ENCODE peak calls at places on chromosomes 4 and X, in nine cellular contexts. Y is H9; G is lower lobe of right lung; R is A549; D is heart left ventricle; H is AG04450; L is right atrium auricular region; B is CD4-positive, alpha-beta T cell; O is spleen. S is an unnamed sample. For H3K9me3, the result is how much of the 10 kb centered on the place peaks cover.

GRCh38 chrX:21907250-21907649 is 33.3 kb upstream of the SMS start:
- DNase-seq in L (no peak), O (no peak), B (no peak), H (no peak), G (no peak), D (no peak), Y (no peak), R (no peak), S (no peak)

GRCh38 chr4:2825740-2826139 is 17.9 kb upstream of the ADD1 start:
- DNase-seq in O (no peak), R (no peak), Y (no peak), L (no peak), B (no peak), H (no peak), G (peak), D (peak), S (peak)

GRCh38 chrX:41259516-41259915 is 74.4 kb upstream of the DDX3X start:
- DNase-seq in D (no peak), G (no peak), O (no peak), R (no peak), Y (peak), L (no peak), H (no peak), B (no peak), S (peak)

GRCh38 chrX:1524874-1525582 is 12.0 kb downstream of the P2RY8 start:
- DNase-seq in D (no peak), O (no peak), L (peak), Y (no peak), H (no peak), G (no peak), R (no peak), B (no peak), S (no peak)

GRCh38 chrX:8743126-8743732 is 11.3 kb upstream of the ANOS1 start:
- DNase-seq in R (peak), D (peak), G (peak), B (peak), L (no peak), Y (peak), H (no peak), O (peak), S (peak)

GRCh38 chr4:78441786-78442185 is 109.8 kb upstream of the ANXA3 start:
- DNase-seq in L (no peak), R (no peak), G (no peak), D (no peak), Y (no peak), H (no peak), B (no peak), O (no peak), S (no peak)

GRCh38 chr4:169014581-169014980 is 4.5 kb upstream of the CBR4 start:
- DNase-seq in R (peak), Y (no peak), B (no peak), D (no peak), H (no peak), L (no peak), G (no peak), O (no peak), S (no peak)

GRCh38 chr4:119314356-119314755 is 7.6 kb downstream of the FABP2 start:
- DNase-seq in O (no peak), B (no peak), D (no peak), L (no peak), G (no peak), H (no peak), Y (no peak), R (peak), S (no peak)

GRCh38 chr4:79334783-79335182 is 8.9 kb upstream of the NAA11 start:
- DNase-seq in R (no peak), B (no peak), Y (no peak), D (no peak), G (no peak), L (no peak), O (no peak), H (no peak), S (no peak)

GRCh38 chrX:129779747-129780146 is at the start of gene SASH3:
- DNase-seq in O (peak), R (no peak), L (no peak), H (no peak), B (peak), D (peak), G (peak), Y (no peak), S (peak)

GRCh38 chr4:7908668-7909067 is 31.0 kb downstream of the AFAP1 start:
- DNase-seq in B (no peak), D (no peak), G (no peak), Y (no peak), H (no peak), R (no peak), L (peak), O (no peak), S (no peak)

GRCh38 chrX:44897539-44897938 is 24.6 kb downstream of the KDM6A start:
- DNase-seq in L (no peak), O (no peak), R (no peak), G (no peak), H (no peak), B (no peak), Y (no peak), D (no peak), S (no peak)

GRCh38 chr4:168484626-168485025 is 4.3 kb upstream of the DDX60L start:
- DNase-seq in R (no peak), G (no peak), D (no peak), B (no peak), O (no peak), H (peak), L (no peak), Y (no peak), S (no peak)

GRCh38 chr4:147780137-147780777 is 48.4 kb downstream of the ARHGAP10 start:
- DNase-seq in R (no peak), O (no peak), D (no peak), Y (no peak), H (no peak), L (no peak), G (peak), B (no peak), S (peak)

GRCh38 chrX:49230500-49231232 is 2.5 kb downstream of the CACNA1F start:
- DNase-seq in Y (peak), B (peak), O (peak), L (peak), H (no peak), R (no peak), D (peak), G (peak), S (peak)

GRCh38 chrX:39816871-39817731 is 280.7 kb downstream of the BCOR start:
- DNase-seq in B (no peak), Y (peak), R (no peak), D (no peak), O (peak), G (no peak), H (no peak), L (no peak), S (no peak)

GRCh38 chrX:6777211-6778002 is 242.5 kb upstream of the VCX3A start:
- DNase-seq in Y (no peak), L (no peak), H (no peak), G (no peak), R (no peak), D (no peak), B (no peak), O (no peak), S (no peak)

GRCh38 chr4:96139251-96139929 is 299.5 kb downstream of the PDHA2 start:
- DNase-seq in L (no peak), B (no peak), H (no peak), G (peak), R (no peak), O (no peak), Y (no peak), D (no peak), S (no peak)

GRCh38 chrX:2502668-2503519 is 2.1 kb upstream of the DHRSX start:
- DNase-seq in G (no peak), O (peak), B (no peak), H (no peak), Y (no peak), L (no peak), R (peak), D (no peak), S (peak)

DNA sequence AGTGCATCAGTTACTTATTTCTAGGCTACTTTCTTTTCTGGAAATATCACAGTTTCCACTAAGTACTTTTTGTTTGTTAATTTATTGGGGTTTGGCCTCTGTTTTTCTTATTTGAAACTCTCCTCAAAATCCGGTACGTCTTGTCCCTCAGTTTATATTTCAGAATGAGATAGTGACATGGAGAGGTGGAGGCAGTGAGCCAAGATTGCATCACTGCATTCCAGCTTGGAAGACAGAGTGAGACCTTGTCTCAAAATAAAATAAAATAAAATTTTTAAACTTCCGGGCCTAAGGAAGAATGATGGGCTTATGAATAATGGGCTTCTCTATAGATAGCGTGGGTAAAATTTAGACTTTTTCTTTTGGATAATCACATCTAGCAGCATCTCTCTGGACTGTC is 567.8 kb downstream of the TRIML1 start:
- DNase-seq in B (no peak), Y (no peak), H (no peak), R (no peak), D (no peak), G (no peak), O (no peak), L (no peak), S (no peak)
- H3K9me3 ChIP-seq in B (under half), Y (under half), H (under half), R (under half), D (under half), G (under half), O (under half), L (under half), S (under half)

GRCh38 chrX:55714111-55714510 is 3.4 kb upstream of the RRAGB start:
- DNase-seq in L (no peak), R (no peak), B (no peak), D (no peak), O (no peak), H (no peak), G (no peak), Y (no peak), S (no peak)
- H3K9me3 ChIP-seq in L (under half), R (under half), B (under half), D (under half), O (under half), H (under half), G (under half), Y (under half), S (under half)

GRCh38 chr4:12145768-12146167 is 717.1 kb upstream of the HS3ST1 start:
- DNase-seq in D (no peak), O (no peak), H (no peak), G (no peak), B (no peak), Y (no peak), L (no peak), R (no peak), S (no peak)
- H3K9me3 ChIP-seq in D (under half), O (under half), H (under half), G (under half), B (under half), Y (under half), L (under half), R (under half), S (under half)

GRCh38 chrX:84123585-84123984 is 64.4 kb downstream of the RPS6KA6 start:
- DNase-seq in H (no peak), Y (no peak), G (no peak), O (no peak), R (no peak), L (no peak), D (no peak), B (no peak), S (no peak)
- H3K9me3 ChIP-seq in H (under half), Y (under half), G (under half), O (under half), R (under half), L (under half), D (under half), B (under half), S (under half)

GRCh38 chr4:26836539-26836938 is 24.1 kb upstream of the STIM2 start:
- DNase-seq in H (no peak), G (no peak), D (no peak), O (no peak), R (no peak), L (no peak), B (no peak), Y (no peak), S (no peak)
- H3K9me3 ChIP-seq in H (under half), G (under half), D (under half), O (under half), R (under half), L (under half), B (under half), Y (under half), S (under half)

GRCh38 chr4:98845960-98846359 is 83.0 kb downstream of the EIF4E start:
- DNase-seq in D (no peak), B (no peak), R (no peak), Y (no peak), L (no peak), H (no peak), O (no peak), G (no peak), S (no peak)
- H3K9me3 ChIP-seq in D (under half), B (under half), R (under half), Y (under half), L (under half), H (under half), O (under half), G (under half), S (under half)

DNA sequence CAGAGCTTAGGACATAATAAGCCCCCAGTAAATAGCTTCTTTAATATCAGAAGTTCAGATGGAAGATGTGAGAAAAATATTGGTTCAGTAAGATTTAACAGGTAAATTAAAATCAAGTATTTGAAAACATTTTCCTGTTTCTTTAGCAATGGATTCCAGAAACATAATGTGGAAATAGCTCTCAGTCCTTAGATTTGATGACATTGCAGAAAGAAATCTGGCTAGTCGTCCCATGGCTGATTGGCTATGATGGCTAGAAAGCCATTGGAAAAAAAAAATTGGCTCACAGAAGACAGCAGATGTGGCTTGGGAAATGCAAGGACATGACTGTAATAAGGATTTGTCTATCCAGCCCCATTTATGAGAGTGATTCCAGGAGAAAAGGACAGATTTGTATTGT is 78.2 kb downstream of the AR start:
- DNase-seq in Y (no peak), L (no peak), G (no peak), R (no peak), B (no peak), O (no peak), H (no peak), D (no peak), S (no peak)
- H3K9me3 ChIP-seq in Y (under half), L (under half), G (under half), R (under half), B (under half), O (under half), H (under half), D (under half), S (under half)

GRCh38 chr4:44086753-44087152 is 361.9 kb downstream of the KCTD8 start:
- DNase-seq in Y (no peak), R (no peak), G (no peak), H (no peak), L (no peak), B (no peak), O (no peak), D (no peak), S (no peak)
- H3K9me3 ChIP-seq in Y (under half), R (under half), G (under half), H (under half), L (under half), B (under half), O (under half), D (under half), S (under half)

S was measured in aorta.